ENCODE peak calls at places on chromosome 15, in six cellular contexts. One of them, this sample, is unnamed. For H3K27me3 and H3K4me1, the result is how much of the 10 kb centered on the place peaks cover.

GRCh38 chr15:37995461-37996347 is 61.3 kb downstream of the TMCO5A start:
- DNase-seq in neural progenitor cell: peak
- DNase-seq in CD8-positive, alpha-beta memory T cell: no peak
- DNase-seq in right cardiac atrium: no peak
- DNase-seq in breast epithelium: no peak
- DNase-seq in adrenal gland: peak
- DNase-seq in this sample: peak

GRCh38 chr15:80840173-80841130 is 61.3 kb downstream of the CEMIP start:
- DNase-seq in right cardiac atrium: peak
- DNase-seq in adrenal gland: no peak
- DNase-seq in breast epithelium: no peak
- DNase-seq in neural progenitor cell: no peak
- DNase-seq in CD8-positive, alpha-beta memory T cell: no peak
- DNase-seq in this sample: no peak

GRCh38 chr15:98785796-98786581 is 137.7 kb downstream of the IGF1R start:
- DNase-seq in right cardiac atrium: no peak
- DNase-seq in neural progenitor cell: peak
- DNase-seq in adrenal gland: no peak
- DNase-seq in CD8-positive, alpha-beta memory T cell: no peak
- DNase-seq in breast epithelium: no peak
- DNase-seq in this sample: peak

GRCh38 chr15:54567408-54568040 is 589.3 kb downstream of the UNC13C start:
- DNase-seq in CD8-positive, alpha-beta memory T cell: no peak
- DNase-seq in adrenal gland: no peak
- DNase-seq in neural progenitor cell: no peak
- DNase-seq in breast epithelium: no peak
- DNase-seq in right cardiac atrium: no peak
- DNase-seq in this sample: no peak

GRCh38 chr15:40763801-40764765 is at the start of gene GCHFR:
- DNase-seq in adrenal gland: peak
- DNase-seq in neural progenitor cell: peak
- DNase-seq in CD8-positive, alpha-beta memory T cell: peak
- DNase-seq in breast epithelium: peak
- DNase-seq in right cardiac atrium: peak
- DNase-seq in this sample: no peak

GRCh38 chr15:79919749-79920511 is 23.1 kb upstream of the MTHFS start:
- DNase-seq in neural progenitor cell: peak
- DNase-seq in breast epithelium: no peak
- DNase-seq in adrenal gland: no peak
- DNase-seq in right cardiac atrium: no peak
- DNase-seq in CD8-positive, alpha-beta memory T cell: no peak
- DNase-seq in this sample: no peak

GRCh38 chr15:37093480-37094410 is 6.6 kb downstream of the MEIS2 start:
- DNase-seq in neural progenitor cell: no peak
- DNase-seq in CD8-positive, alpha-beta memory T cell: no peak
- DNase-seq in breast epithelium: no peak
- DNase-seq in right cardiac atrium: peak
- DNase-seq in adrenal gland: peak
- DNase-seq in this sample: peak

GRCh38 chr15:70165811-70166284 is 68.1 kb upstream of the TLE3 start:
- DNase-seq in right cardiac atrium: peak
- DNase-seq in CD8-positive, alpha-beta memory T cell: no peak
- DNase-seq in neural progenitor cell: no peak
- DNase-seq in breast epithelium: no peak
- DNase-seq in adrenal gland: peak
- DNase-seq in this sample: no peak

GRCh38 chr15:35182841-35183479 is 97.9 kb upstream of the NANOGP8 start:
- DNase-seq in breast epithelium: no peak
- DNase-seq in neural progenitor cell: peak
- DNase-seq in CD8-positive, alpha-beta memory T cell: no peak
- DNase-seq in adrenal gland: no peak
- DNase-seq in right cardiac atrium: no peak
- DNase-seq in this sample: no peak

GRCh38 chr15:48940508-48940907 is 23.2 kb downstream of the SHC4 start:
- DNase-seq in adrenal gland: no peak
- DNase-seq in neural progenitor cell: no peak
- DNase-seq in breast epithelium: no peak
- DNase-seq in right cardiac atrium: no peak
- DNase-seq in CD8-positive, alpha-beta memory T cell: no peak
- DNase-seq in this sample: no peak

GRCh38 chr15:84911879-84912660 is 27.6 kb downstream of the SLC28A1 start:
- DNase-seq in breast epithelium: peak
- DNase-seq in neural progenitor cell: no peak
- DNase-seq in adrenal gland: peak
- DNase-seq in right cardiac atrium: peak
- DNase-seq in CD8-positive, alpha-beta memory T cell: no peak
- DNase-seq in this sample: peak

GRCh38 chr15:57706405-57707209 is at the start of gene POLR2M:
- DNase-seq in neural progenitor cell: peak
- DNase-seq in CD8-positive, alpha-beta memory T cell: peak
- DNase-seq in right cardiac atrium: peak
- DNase-seq in breast epithelium: peak
- DNase-seq in adrenal gland: peak
- DNase-seq in this sample: peak

GRCh38 chr15:98548172-98548971 is 100.0 kb upstream of the IGF1R start:
- DNase-seq in breast epithelium: peak
- DNase-seq in adrenal gland: peak
- DNase-seq in right cardiac atrium: peak
- DNase-seq in neural progenitor cell: peak
- DNase-seq in CD8-positive, alpha-beta memory T cell: no peak
- DNase-seq in this sample: no peak

GRCh38 chr15:65163041-65163440 is 22.1 kb downstream of the CLPX start:
- DNase-seq in right cardiac atrium: no peak
- DNase-seq in breast epithelium: no peak
- DNase-seq in CD8-positive, alpha-beta memory T cell: no peak
- DNase-seq in adrenal gland: no peak
- DNase-seq in neural progenitor cell: no peak
- DNase-seq in this sample: no peak

GRCh38 chr15:25181290-25182097 is 226.7 kb downstream of the SNRPN start:
- DNase-seq in neural progenitor cell: no peak
- DNase-seq in adrenal gland: no peak
- DNase-seq in right cardiac atrium: peak
- DNase-seq in breast epithelium: peak
- DNase-seq in CD8-positive, alpha-beta memory T cell: no peak
- DNase-seq in this sample: peak

GRCh38 chr15:63198752-63199250 is 9.4 kb downstream of the RAB8B start:
- DNase-seq in adrenal gland: no peak
- DNase-seq in CD8-positive, alpha-beta memory T cell: no peak
- DNase-seq in neural progenitor cell: no peak
- DNase-seq in right cardiac atrium: no peak
- DNase-seq in breast epithelium: no peak
- DNase-seq in this sample: no peak

GRCh38 chr15:85620321-85621044 is 174.2 kb downstream of the KLHL25 start:
- DNase-seq in right cardiac atrium: no peak
- DNase-seq in breast epithelium: no peak
- DNase-seq in adrenal gland: peak
- DNase-seq in neural progenitor cell: no peak
- DNase-seq in CD8-positive, alpha-beta memory T cell: peak
- DNase-seq in this sample: no peak

GRCh38 chr15:69857246-69857645 is 240.5 kb downstream of the TLE3 start:
- DNase-seq in right cardiac atrium: no peak
- DNase-seq in neural progenitor cell: no peak
- DNase-seq in adrenal gland: no peak
- DNase-seq in CD8-positive, alpha-beta memory T cell: no peak
- DNase-seq in breast epithelium: no peak
- DNase-seq in this sample: no peak

GRCh38 chr15:40871749-40872617 is 2.1 kb downstream of the RHOV start:
- DNase-seq in right cardiac atrium: no peak
- DNase-seq in adrenal gland: no peak
- DNase-seq in breast epithelium: peak
- DNase-seq in neural progenitor cell: no peak
- DNase-seq in CD8-positive, alpha-beta memory T cell: no peak
- DNase-seq in this sample: no peak

GRCh38 chr15:42160110-42160509 is 3.7 kb upstream of the PLA2G4F start:
- DNase-seq in breast epithelium: no peak
- DNase-seq in neural progenitor cell: no peak
- DNase-seq in CD8-positive, alpha-beta memory T cell: no peak
- DNase-seq in right cardiac atrium: no peak
- DNase-seq in adrenal gland: no peak
- DNase-seq in this sample: no peak

GRCh38 chr15:42166225-42166940 is 9.9 kb upstream of the PLA2G4F start:
- DNase-seq in neural progenitor cell: no peak
- DNase-seq in breast epithelium: no peak
- DNase-seq in CD8-positive, alpha-beta memory T cell: no peak
- DNase-seq in right cardiac atrium: no peak
- DNase-seq in adrenal gland: no peak
- DNase-seq in this sample: no peak

GRCh38 chr15:42165081-42165480 is 8.6 kb upstream of the PLA2G4F start:
- DNase-seq in CD8-positive, alpha-beta memory T cell: no peak
- DNase-seq in neural progenitor cell: no peak
- DNase-seq in adrenal gland: no peak
- DNase-seq in breast epithelium: no peak
- DNase-seq in right cardiac atrium: no peak
- DNase-seq in this sample: no peak

GRCh38 chr15:42163947-42164550 is 7.6 kb upstream of the PLA2G4F start:
- DNase-seq in breast epithelium: no peak
- DNase-seq in adrenal gland: peak
- DNase-seq in right cardiac atrium: no peak
- DNase-seq in CD8-positive, alpha-beta memory T cell: no peak
- DNase-seq in neural progenitor cell: no peak
- DNase-seq in this sample: no peak

GRCh38 chr15:42163291-42163690 is 6.9 kb upstream of the PLA2G4F start:
- DNase-seq in CD8-positive, alpha-beta memory T cell: no peak
- DNase-seq in adrenal gland: no peak
- DNase-seq in neural progenitor cell: no peak
- DNase-seq in right cardiac atrium: no peak
- DNase-seq in breast epithelium: no peak
- DNase-seq in this sample: no peak
- H3K4me3 ChIP-seq in CD8-positive, alpha-beta memory T cell: no peak
- H3K4me3 ChIP-seq in adrenal gland: no peak
- H3K4me3 ChIP-seq in neural progenitor cell: no peak
- H3K4me3 ChIP-seq in right cardiac atrium: no peak
- H3K4me3 ChIP-seq in breast epithelium: no peak
- H3K4me3 ChIP-seq in this sample: no peak

DNA sequence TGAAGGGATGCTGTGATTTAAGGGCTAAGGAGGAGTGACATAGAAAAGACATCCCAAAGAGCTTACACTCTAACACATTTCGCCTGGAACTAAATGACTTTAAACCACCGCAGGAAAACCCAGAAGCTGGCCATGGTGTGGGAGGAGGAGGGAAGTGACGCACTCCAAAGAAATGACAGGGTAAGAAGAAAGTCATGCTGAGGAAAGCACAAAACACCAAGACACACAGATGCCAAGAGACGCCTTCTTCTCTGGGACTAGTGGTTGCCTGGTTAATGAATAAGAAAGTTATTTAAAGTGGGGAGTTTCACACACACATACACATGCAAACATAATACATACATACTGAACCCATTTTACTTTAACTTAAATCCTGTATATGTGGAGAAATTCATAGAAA is 125.7 kb downstream of the NSMCE3 start:
- DNase-seq in right cardiac atrium: no peak
- DNase-seq in breast epithelium: no peak
- DNase-seq in neural progenitor cell: no peak
- DNase-seq in CD8-positive, alpha-beta memory T cell: no peak
- DNase-seq in adrenal gland: no peak
- DNase-seq in this sample: no peak
- H3K27me3 ChIP-seq in right cardiac atrium: under half
- H3K27me3 ChIP-seq in breast epithelium: under half
- H3K27me3 ChIP-seq in neural progenitor cell: under half
- H3K27me3 ChIP-seq in CD8-positive, alpha-beta memory T cell: under half
- H3K27me3 ChIP-seq in adrenal gland: under half
- H3K27me3 ChIP-seq in this sample: under half

DNA sequence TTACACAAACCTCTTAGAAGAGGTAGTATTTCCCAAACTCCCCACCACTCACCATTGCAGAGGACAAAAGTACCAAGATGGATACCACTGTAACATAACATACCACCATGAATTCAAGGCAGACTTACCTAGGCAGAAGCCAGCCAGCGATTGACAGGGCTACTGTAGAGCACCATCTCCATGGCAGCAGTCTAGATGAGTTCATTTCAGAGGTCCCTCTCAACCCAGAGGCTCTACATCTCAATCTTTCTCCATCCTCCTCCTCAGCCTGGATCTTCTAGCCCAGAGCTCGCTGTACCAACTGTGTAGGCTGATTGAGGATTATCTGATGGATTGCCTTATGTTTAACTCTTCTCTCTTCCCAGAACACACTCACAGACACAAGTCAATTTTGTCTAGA is 2.0 kb upstream of the PLIN1 start:
- DNase-seq in CD8-positive, alpha-beta memory T cell: no peak
- DNase-seq in neural progenitor cell: no peak
- DNase-seq in breast epithelium: no peak
- DNase-seq in right cardiac atrium: no peak
- DNase-seq in adrenal gland: no peak
- DNase-seq in this sample: no peak
- H3K4me1 ChIP-seq in CD8-positive, alpha-beta memory T cell: under half
- H3K4me1 ChIP-seq in neural progenitor cell: under half
- H3K4me1 ChIP-seq in breast epithelium: under half
- H3K4me1 ChIP-seq in right cardiac atrium: under half
- H3K4me1 ChIP-seq in adrenal gland: under half
- H3K4me1 ChIP-seq in this sample: under half

GRCh38 chr15:96341465-96342142 is 11.1 kb downstream of the NR2F2 start:
- DNase-seq in neural progenitor cell: peak
- DNase-seq in breast epithelium: peak
- DNase-seq in right cardiac atrium: peak
- DNase-seq in adrenal gland: no peak
- DNase-seq in CD8-positive, alpha-beta memory T cell: no peak
- DNase-seq in this sample: no peak
- H3K4me3 ChIP-seq in neural progenitor cell: peak
- H3K4me3 ChIP-seq in breast epithelium: peak
- H3K4me3 ChIP-seq in right cardiac atrium: peak
- H3K4me3 ChIP-seq in adrenal gland: peak
- H3K4me3 ChIP-seq in CD8-positive, alpha-beta memory T cell: no peak
- H3K4me3 ChIP-seq in this sample: peak

DNA sequence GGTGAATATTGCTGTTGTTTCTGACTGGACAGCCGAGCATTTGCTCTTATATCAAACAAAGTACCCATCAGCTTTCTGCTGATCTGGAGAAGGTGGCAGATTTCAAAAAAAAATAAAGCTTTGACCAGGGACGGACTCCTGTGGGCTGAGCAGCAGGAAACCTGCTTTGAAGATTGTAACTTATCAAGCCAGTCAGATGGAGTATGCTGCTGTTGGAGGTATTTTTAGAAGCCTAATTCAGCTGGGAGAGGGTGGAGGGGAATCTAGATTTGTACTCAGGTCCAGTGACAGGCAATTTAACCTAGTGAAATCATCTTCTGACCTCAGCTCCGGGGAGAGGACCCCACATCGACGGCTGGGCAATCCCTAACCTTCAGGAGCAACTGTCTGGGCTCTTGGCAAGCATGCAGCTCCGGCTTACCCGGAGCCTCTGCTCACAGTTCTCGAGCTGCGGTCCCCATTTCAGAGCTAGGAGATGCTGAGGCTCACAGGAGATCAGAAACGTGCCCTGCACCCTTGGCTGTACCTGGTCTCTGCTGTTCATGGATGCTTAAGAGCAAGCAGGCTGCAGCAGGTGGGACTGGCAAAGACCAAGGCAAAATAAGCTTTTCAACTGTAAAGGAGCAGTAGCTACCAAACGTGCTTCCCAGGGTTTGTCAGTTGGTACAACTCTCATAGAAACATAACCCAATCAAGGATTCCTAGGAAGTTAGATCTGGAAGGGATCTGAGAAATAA is 89.3 kb upstream of the ST8SIA2 start:
- DNase-seq in neural progenitor cell: no peak
- DNase-seq in right cardiac atrium: no peak
- DNase-seq in CD8-positive, alpha-beta memory T cell: no peak
- DNase-seq in breast epithelium: no peak
- DNase-seq in adrenal gland: no peak
- DNase-seq in this sample: no peak
- H3K27me3 ChIP-seq in neural progenitor cell: under half
- H3K27me3 ChIP-seq in right cardiac atrium: under half
- H3K27me3 ChIP-seq in CD8-positive, alpha-beta memory T cell: under half
- H3K27me3 ChIP-seq in breast epithelium: under half
- H3K27me3 ChIP-seq in adrenal gland: under half
- H3K27me3 ChIP-seq in this sample: under half

GRCh38 chr15:67174446-67174845 is 80.0 kb downstream of the AAGAB start:
- DNase-seq in right cardiac atrium: no peak
- DNase-seq in breast epithelium: no peak
- DNase-seq in CD8-positive, alpha-beta memory T cell: no peak
- DNase-seq in adrenal gland: no peak
- DNase-seq in neural progenitor cell: no peak
- DNase-seq in this sample: no peak
- H3K4me1 ChIP-seq in right cardiac atrium: under half
- H3K4me1 ChIP-seq in breast epithelium: under half
- H3K4me1 ChIP-seq in CD8-positive, alpha-beta memory T cell: under half
- H3K4me1 ChIP-seq in adrenal gland: under half
- H3K4me1 ChIP-seq in neural progenitor cell: under half
- H3K4me1 ChIP-seq in this sample: under half

This sample was measured in BE2C.